ENCODE peak calls at places on chromosome 5, in six cellular contexts. G, A, U, L, H and O are unnamed samples.

GRCh38 chr5:148615644-148616283 is 38.6 kb downstream of the HTR4 start:
- DNase-seq in G (no peak), A (no peak), U (no peak), L (no peak), H (no peak), O (no peak)

GRCh38 chr5:153883829-153884228 is 154.9 kb downstream of the FAM114A2 start:
- DNase-seq in G (no peak), A (no peak), U (no peak), L (no peak), H (no peak), O (no peak)

GRCh38 chr5:137179203-137179602 is 319.9 kb downstream of the SPOCK1 start:
- DNase-seq in G (no peak), A (no peak), U (no peak), L (no peak), H (no peak), O (no peak)

GRCh38 chr5:75281716-75282465 is 45.2 kb upstream of the ANKRD31 start:
- DNase-seq in G (no peak), A (no peak), U (no peak), L (no peak), H (no peak), O (peak)

GRCh38 chr5:154470949-154471870 is 6.8 kb downstream of the HAND1 start:
- DNase-seq in G (no peak), A (no peak), U (no peak), L (no peak), H (no peak), O (no peak)

GRCh38 chr5:147689436-147689835 is 93.1 kb downstream of the JAKMIP2 start:
- DNase-seq in G (no peak), A (no peak), U (no peak), L (no peak), H (no peak), O (no peak)

GRCh38 chr5:179618923-179619554 is 4.4 kb downstream of the HNRNPH1 start:
- DNase-seq in G (no peak), A (peak), U (no peak), L (no peak), H (no peak), O (no peak)

GRCh38 chr5:100909034-100909433 is 6.0 kb upstream of the ST8SIA4 start:
- DNase-seq in G (no peak), A (no peak), U (no peak), L (no peak), H (no peak), O (no peak)

GRCh38 chr5:141419074-141419880 is 1.6 kb upstream of the PCDHGA11 start:
- DNase-seq in G (no peak), A (no peak), U (no peak), L (no peak), H (no peak), O (no peak)

GRCh38 chr5:157481255-157481654 is 21.2 kb downstream of the NIPAL4 start:
- DNase-seq in G (no peak), A (no peak), U (no peak), L (no peak), H (no peak), O (no peak)

GRCh38 chr5:72402381-72402890 is 82.3 kb downstream of the PTCD2 start:
- DNase-seq in G (no peak), A (no peak), U (no peak), L (no peak), H (no peak), O (no peak)

GRCh38 chr5:56638768-56639238 is 176.5 kb upstream of the MAP3K1 start:
- DNase-seq in G (no peak), A (no peak), U (no peak), L (no peak), H (no peak), O (no peak)

GRCh38 chr5:32173394-32174010 is 617 bp downstream of the GOLPH3 start:
- DNase-seq in G (peak), A (peak), U (peak), L (peak), H (peak), O (peak)

GRCh38 chr5:32206799-32207634 is 32.9 kb upstream of the GOLPH3 start:
- DNase-seq in G (no peak), A (no peak), U (no peak), L (no peak), H (no peak), O (no peak)

GRCh38 chr5:80408475-80408875 is 611 bp downstream of the ZFYVE16 start:
- DNase-seq in G (peak), A (peak), U (peak), L (peak), H (peak), O (peak)

GRCh38 chr5:9604416-9604815 is 25.7 kb downstream of the TAS2R1 start:
- DNase-seq in G (no peak), A (no peak), U (no peak), L (no peak), H (no peak), O (no peak)

GRCh38 chr5:40678021-40678939 is 1.4 kb upstream of the PTGER4 start:
- DNase-seq in G (no peak), A (no peak), U (no peak), L (no peak), H (no peak), O (no peak)

GRCh38 chr5:93581738-93582414 is 857 bp upstream of the NR2F1-AS1 start:
- DNase-seq in G (no peak), A (no peak), U (no peak), L (no peak), H (no peak), O (peak)

GRCh38 chr5:91382530-91383026 is 539 bp downstream of the ARRDC3 start:
- DNase-seq in G (peak), A (no peak), U (no peak), L (peak), H (peak), O (no peak)

GRCh38 chr5:1480217-1480616 is 35.0 kb upstream of the SLC6A3 start:
- DNase-seq in G (peak), A (no peak), U (no peak), L (no peak), H (peak), O (peak)

GRCh38 chr5:132098151-132098594 is 24.6 kb downstream of the CSF2 start:
- DNase-seq in G (no peak), A (no peak), U (no peak), L (no peak), H (no peak), O (no peak)

GRCh38 chr5:147878066-147878748 is at the start of gene SCGB3A2:
- DNase-seq in G (no peak), A (no peak), U (no peak), L (no peak), H (no peak), O (no peak)

GRCh38 chr5:132493241-132493640 is 2.7 kb upstream of the IRF1 start:
- DNase-seq in G (no peak), A (peak), U (no peak), L (peak), H (peak), O (peak)

GRCh38 chr5:152349683-152350526 is 55.2 kb downstream of the NMUR2 start:
- DNase-seq in G (peak), A (no peak), U (peak), L (peak), H (peak), O (peak)

GRCh38 chr5:33612386-33612785 is 171.6 kb downstream of the TARS1 start:
- DNase-seq in G (no peak), A (no peak), U (peak), L (no peak), H (no peak), O (no peak)

GRCh38 chr5:321726-322251 is 275 bp downstream of the AHRR start:
- DNase-seq in G (no peak), A (no peak), U (no peak), L (no peak), H (no peak), O (no peak)

GRCh38 chr5:66722653-66723052 is 126.5 kb downstream of the MAST4 start:
- DNase-seq in G (no peak), A (no peak), U (no peak), L (no peak), H (no peak), O (peak)

GRCh38 chr5:137563646-137564474 is 64.7 kb upstream of the SPOCK1 start:
- DNase-seq in G (peak), A (no peak), U (peak), L (no peak), H (no peak), O (no peak)

GRCh38 chr5:173613433-173614144 is 2.9 kb downstream of the BOD1 start:
- DNase-seq in G (no peak), A (no peak), U (no peak), L (no peak), H (no peak), O (no peak)

GRCh38 chr5:41598011-41598410 is 87.6 kb upstream of the PLCXD3 start:
- DNase-seq in G (no peak), A (no peak), U (no peak), L (no peak), H (no peak), O (no peak)

GRCh38 chr5:179347581-179347980 is 2.3 kb upstream of the ADAMTS2 start:
- DNase-seq in G (no peak), A (no peak), U (no peak), L (no peak), H (no peak), O (no peak)

GRCh38 chr5:16978296-16978695 is 42.2 kb upstream of the MYO10 start:
- DNase-seq in G (no peak), A (no peak), U (no peak), L (no peak), H (no peak), O (no peak)

GRCh38 chr5:60960591-60960990 is 15.6 kb downstream of the NDUFAF2 start:
- DNase-seq in G (no peak), A (no peak), U (no peak), L (no peak), H (no peak), O (no peak)

GRCh38 chr5:168931638-168932345 is 352.6 kb upstream of the PANK3 start:
- DNase-seq in G (no peak), A (no peak), U (peak), L (no peak), H (no peak), O (no peak)

GRCh38 chr5:168364151-168364661 is 72.8 kb downstream of the WWC1 start:
- DNase-seq in G (no peak), A (no peak), U (peak), L (no peak), H (no peak), O (no peak)

GRCh38 chr5:180555168-180555921 is 36.0 kb downstream of the SCGB3A1 start:
- DNase-seq in G (no peak), A (no peak), U (no peak), L (no peak), H (no peak), O (no peak)

DNA sequence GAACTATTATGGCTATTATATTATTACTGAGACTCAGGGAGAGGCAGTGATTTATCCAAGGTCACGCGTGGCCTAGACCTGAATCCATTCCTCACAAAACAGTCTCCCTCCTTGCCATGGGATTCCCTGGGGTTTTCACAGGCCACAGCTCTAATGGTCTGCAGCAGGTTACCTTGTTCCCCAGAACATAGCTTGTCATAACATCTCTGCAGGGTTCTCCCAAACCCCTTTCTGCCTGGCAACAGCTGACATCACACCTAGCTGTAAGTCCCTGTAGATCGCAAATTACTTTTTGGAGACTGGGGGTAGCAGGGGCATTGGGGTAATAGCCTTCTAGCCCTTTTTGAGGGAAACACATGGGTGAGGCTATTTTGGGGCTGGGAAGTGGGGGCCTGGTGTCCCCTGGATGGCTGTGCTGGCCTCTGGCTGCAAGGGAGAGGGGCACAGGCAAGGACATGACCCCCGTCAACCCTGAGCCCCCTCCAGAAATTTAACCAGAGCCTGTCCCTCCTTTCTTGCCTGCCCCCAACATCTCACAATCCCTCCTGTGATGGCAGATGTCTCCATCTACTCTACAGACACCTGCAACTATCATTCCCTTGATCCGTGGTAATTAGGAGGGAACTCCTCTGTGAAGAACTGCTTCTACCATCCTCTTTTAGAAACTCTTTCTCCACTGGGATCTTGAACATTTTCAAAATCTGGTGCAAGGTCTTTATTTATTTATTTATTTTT is 1.3 kb downstream of the CD74 start:
- DNase-seq in G (peak), A (no peak), U (no peak), L (peak), H (peak), O (peak)
- TF ChIP-seq POLR2A in G (no peak), A (no peak), U (no peak), L (no peak), H (no peak), O (no peak)

DNA sequence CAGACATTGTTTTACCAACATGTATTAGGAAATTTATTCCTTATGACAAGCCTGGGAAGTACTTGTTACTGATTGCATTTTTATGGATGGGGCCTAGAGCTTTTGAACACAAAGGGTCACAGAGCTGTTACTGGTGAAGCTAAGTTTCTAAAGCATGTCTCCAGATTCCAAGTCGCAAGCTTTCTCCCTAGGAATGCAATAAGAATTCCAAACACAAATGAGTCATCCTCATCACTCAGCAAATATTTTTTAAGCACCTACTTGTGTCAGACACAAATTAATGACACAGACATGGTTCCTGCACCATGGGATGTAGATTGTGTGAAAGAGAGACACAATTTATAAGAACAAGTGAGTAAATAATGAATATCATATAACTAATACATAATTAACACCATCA is 11.0 kb upstream of the SH3RF2 start:
- DNase-seq in G (no peak), A (no peak), U (no peak), L (no peak), H (no peak), O (no peak)
- TF ChIP-seq POLR2A in G (no peak), A (no peak), U (no peak), L (no peak), H (no peak), O (no peak)

DNA sequence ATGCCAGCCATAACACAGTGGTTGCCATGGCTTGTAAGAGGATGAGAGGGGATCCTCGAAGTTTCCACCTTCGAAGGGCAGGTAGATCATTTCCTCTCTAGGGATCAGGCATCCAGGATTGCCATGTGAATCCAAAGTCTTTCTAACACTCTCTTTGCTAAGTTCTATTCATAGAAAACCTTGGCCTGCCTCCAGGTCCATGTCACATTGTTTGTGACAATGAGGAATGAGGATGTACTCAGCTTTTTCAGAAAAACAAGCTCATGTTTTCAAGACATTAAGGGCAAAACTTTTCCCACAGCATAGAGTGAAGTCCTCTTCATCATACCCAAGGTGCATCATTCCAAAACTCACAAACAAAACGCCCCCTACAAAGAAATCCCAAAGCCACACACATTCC is 19.6 kb downstream of the ESM1 start:
- DNase-seq in G (peak), A (no peak), U (no peak), L (no peak), H (no peak), O (peak)
- TF ChIP-seq POLR2A in G (no peak), A (no peak), U (no peak), L (no peak), H (no peak), O (no peak)

GRCh38 chr5:150514708-150515211 is 6.8 kb downstream of the NDST1 start:
- DNase-seq in G (no peak), A (peak), U (no peak), L (peak), H (peak), O (peak)
- TF ChIP-seq POLR2A in G (no peak), A (no peak), U (no peak), L (no peak), H (no peak), O (peak)

DNA sequence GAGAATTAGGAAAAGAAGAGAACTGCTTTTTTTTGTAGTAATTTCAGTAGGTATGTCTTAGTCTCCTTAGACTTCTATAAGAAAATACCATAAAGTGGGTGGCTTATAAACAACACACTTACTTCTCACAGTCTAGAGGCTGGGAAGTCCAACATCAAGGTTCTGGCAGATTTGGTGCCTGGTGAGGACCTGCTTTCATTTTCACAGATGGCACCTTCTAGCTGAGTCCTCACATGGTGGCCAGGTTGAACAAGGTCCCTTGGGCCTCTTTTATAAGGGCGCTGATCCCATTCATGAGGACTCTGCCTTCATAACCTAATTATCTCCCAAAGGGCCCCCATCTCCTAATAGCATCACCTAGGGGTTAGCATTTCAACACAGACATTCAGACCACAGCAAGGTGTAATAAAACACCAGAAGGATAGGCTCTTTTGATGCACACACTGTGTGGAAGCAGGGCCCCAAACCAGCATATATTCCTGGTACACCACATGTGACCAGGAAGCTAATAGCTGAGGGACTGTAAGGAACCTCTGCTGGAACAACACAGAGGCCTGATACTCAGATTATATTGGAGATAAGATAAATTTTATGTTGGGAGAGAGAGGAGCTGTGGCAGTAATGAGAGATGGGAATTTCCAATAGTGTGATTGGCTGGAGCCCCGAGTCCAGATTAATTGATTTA is 384.9 kb downstream of the RAB3C start:
- DNase-seq in G (no peak), A (no peak), U (no peak), L (no peak), H (no peak), O (no peak)
- TF ChIP-seq POLR2A in G (no peak), A (no peak), U (no peak), L (no peak), H (no peak), O (no peak)

GRCh38 chr5:175842947-175843793 is 28.2 kb upstream of the CPLX2 start:
- DNase-seq in G (no peak), A (no peak), U (peak), L (no peak), H (no peak), O (peak)
- TF ChIP-seq POLR2A in G (no peak), A (no peak), U (no peak), L (no peak), H (no peak), O (no peak)

GRCh38 chr5:139285651-139286392 is 7.7 kb upstream of the MATR3 start:
- DNase-seq in G (no peak), A (no peak), U (no peak), L (no peak), H (no peak), O (no peak)
- TF ChIP-seq POLR2A in G (no peak), A (no peak), U (no peak), L (no peak), H (no peak), O (no peak)

GRCh38 chr5:143213851-143214363 is 189.6 kb downstream of the NR3C1 start:
- DNase-seq in G (no peak), A (no peak), U (no peak), L (no peak), H (no peak), O (no peak)
- TF ChIP-seq POLR2A in G (no peak), A (no peak), U (no peak), L (no peak), H (no peak), O (no peak)